ENCODE peak calls at places on chromosomes 11 and 22, in nine cellular contexts. One of them, this sample, is unnamed.

GRCh38 chr11:116199182-116199581 is 573.6 kb downstream of the BUD13 start:
- DNase-seq in ovary: no peak
- DNase-seq in stomach: no peak
- DNase-seq in upper lobe of right lung: no peak
- DNase-seq in tibial artery: no peak
- DNase-seq in CD4-positive, CD25-positive, alpha-beta regulatory T cell: no peak
- DNase-seq in brain microvascular endothelial cell: no peak
- DNase-seq in CD8-positive, alpha-beta memory T cell: no peak
- DNase-seq in body of pancreas: no peak
- DNase-seq in this sample: no peak

GRCh38 chr22:29635734-29636357 is 32.4 kb downstream of the NF2 start:
- DNase-seq in upper lobe of right lung: no peak
- DNase-seq in body of pancreas: no peak
- DNase-seq in CD8-positive, alpha-beta memory T cell: peak; percentile 9
- DNase-seq in tibial artery: no peak
- DNase-seq in ovary: no peak
- DNase-seq in brain microvascular endothelial cell: no peak
- DNase-seq in stomach: no peak
- DNase-seq in CD4-positive, CD25-positive, alpha-beta regulatory T cell: peak; percentile 38
- DNase-seq in this sample: no peak

GRCh38 chr22:31872209-31872608 is 72.1 kb upstream of the YWHAH start:
- DNase-seq in CD4-positive, CD25-positive, alpha-beta regulatory T cell: peak; percentile 6
- DNase-seq in body of pancreas: peak; percentile 35
- DNase-seq in stomach: peak; percentile 34
- DNase-seq in tibial artery: no peak
- DNase-seq in upper lobe of right lung: no peak
- DNase-seq in ovary: no peak
- DNase-seq in CD8-positive, alpha-beta memory T cell: no peak
- DNase-seq in brain microvascular endothelial cell: no peak
- DNase-seq in this sample: no peak

GRCh38 chr22:21087119-21087518 is 41.4 kb downstream of the LRRC74B start:
- DNase-seq in body of pancreas: no peak
- DNase-seq in CD8-positive, alpha-beta memory T cell: no peak
- DNase-seq in stomach: no peak
- DNase-seq in upper lobe of right lung: no peak
- DNase-seq in ovary: no peak
- DNase-seq in brain microvascular endothelial cell: no peak
- DNase-seq in CD4-positive, CD25-positive, alpha-beta regulatory T cell: no peak
- DNase-seq in tibial artery: no peak
- DNase-seq in this sample: no peak

GRCh38 chr22:17806437-17806836 is 32.2 kb upstream of the BID start:
- DNase-seq in CD4-positive, CD25-positive, alpha-beta regulatory T cell: no peak
- DNase-seq in stomach: peak; percentile 62
- DNase-seq in ovary: no peak
- DNase-seq in body of pancreas: peak; percentile 79
- DNase-seq in upper lobe of right lung: no peak
- DNase-seq in brain microvascular endothelial cell: no peak
- DNase-seq in CD8-positive, alpha-beta memory T cell: no peak
- DNase-seq in tibial artery: no peak
- DNase-seq in this sample: no peak

GRCh38 chr11:2099523-2100316 is 39.5 kb downstream of the IGF2 start:
- DNase-seq in CD8-positive, alpha-beta memory T cell: no peak
- DNase-seq in brain microvascular endothelial cell: no peak
- DNase-seq in CD4-positive, CD25-positive, alpha-beta regulatory T cell: no peak
- DNase-seq in body of pancreas: peak; percentile 71
- DNase-seq in tibial artery: no peak
- DNase-seq in stomach: peak; percentile 85
- DNase-seq in upper lobe of right lung: peak; percentile 82
- DNase-seq in ovary: no peak
- DNase-seq in this sample: no peak

GRCh38 chr22:50246242-50247175 is 1.7 kb upstream of the TUBGCP6 start:
- DNase-seq in upper lobe of right lung: no peak
- DNase-seq in CD4-positive, CD25-positive, alpha-beta regulatory T cell: no peak
- DNase-seq in body of pancreas: no peak
- DNase-seq in stomach: no peak
- DNase-seq in CD8-positive, alpha-beta memory T cell: no peak
- DNase-seq in ovary: no peak
- DNase-seq in brain microvascular endothelial cell: no peak
- DNase-seq in tibial artery: no peak
- DNase-seq in this sample: no peak

GRCh38 chr11:121841487-121842167 is 274.4 kb downstream of the BLID start:
- DNase-seq in CD4-positive, CD25-positive, alpha-beta regulatory T cell: no peak
- DNase-seq in brain microvascular endothelial cell: peak; percentile 81
- DNase-seq in ovary: no peak
- DNase-seq in body of pancreas: peak; percentile 10
- DNase-seq in CD8-positive, alpha-beta memory T cell: no peak
- DNase-seq in upper lobe of right lung: no peak
- DNase-seq in stomach: no peak
- DNase-seq in tibial artery: no peak
- DNase-seq in this sample: no peak

GRCh38 chr11:79390923-79391322 is 49.9 kb downstream of the TENM4 start:
- DNase-seq in stomach: no peak
- DNase-seq in ovary: no peak
- DNase-seq in tibial artery: no peak
- DNase-seq in body of pancreas: no peak
- DNase-seq in brain microvascular endothelial cell: no peak
- DNase-seq in CD4-positive, CD25-positive, alpha-beta regulatory T cell: no peak
- DNase-seq in upper lobe of right lung: no peak
- DNase-seq in CD8-positive, alpha-beta memory T cell: no peak
- DNase-seq in this sample: no peak

GRCh38 chr22:29359469-29359868 is 28.9 kb downstream of the AP1B1 start:
- DNase-seq in CD8-positive, alpha-beta memory T cell: no peak
- DNase-seq in brain microvascular endothelial cell: peak; percentile 53
- DNase-seq in ovary: peak; percentile 48
- DNase-seq in CD4-positive, CD25-positive, alpha-beta regulatory T cell: no peak
- DNase-seq in tibial artery: peak; percentile 32
- DNase-seq in stomach: peak; percentile 70
- DNase-seq in body of pancreas: peak; percentile 65
- DNase-seq in upper lobe of right lung: no peak
- DNase-seq in this sample: no peak

GRCh38 chr22:48055827-48056226 is 1293.4 kb downstream of the TBC1D22A start:
- DNase-seq in CD8-positive, alpha-beta memory T cell: no peak
- DNase-seq in tibial artery: no peak
- DNase-seq in brain microvascular endothelial cell: no peak
- DNase-seq in upper lobe of right lung: peak; percentile 32
- DNase-seq in body of pancreas: no peak
- DNase-seq in CD4-positive, CD25-positive, alpha-beta regulatory T cell: no peak
- DNase-seq in stomach: no peak
- DNase-seq in ovary: no peak
- DNase-seq in this sample: peak; percentile 19

GRCh38 chr11:1844221-1845094 is 5.7 kb downstream of the TNNI2 start:
- DNase-seq in brain microvascular endothelial cell: no peak
- DNase-seq in ovary: no peak
- DNase-seq in upper lobe of right lung: peak; percentile 84
- DNase-seq in tibial artery: no peak
- DNase-seq in CD4-positive, CD25-positive, alpha-beta regulatory T cell: peak; percentile 50
- DNase-seq in stomach: no peak
- DNase-seq in CD8-positive, alpha-beta memory T cell: peak; percentile 46
- DNase-seq in body of pancreas: no peak
- DNase-seq in this sample: no peak

GRCh38 chr11:114179234-114179941 is 116.8 kb upstream of the NNMT start:
- DNase-seq in CD4-positive, CD25-positive, alpha-beta regulatory T cell: no peak
- DNase-seq in tibial artery: peak; percentile 96
- DNase-seq in body of pancreas: peak; percentile 94
- DNase-seq in brain microvascular endothelial cell: peak; percentile 68
- DNase-seq in ovary: peak; percentile 89
- DNase-seq in upper lobe of right lung: peak; percentile 80
- DNase-seq in CD8-positive, alpha-beta memory T cell: no peak
- DNase-seq in stomach: peak; percentile 89
- DNase-seq in this sample: peak; percentile 95

GRCh38 chr22:48980918-48981317 is 846.8 kb downstream of the BRD1 start:
- DNase-seq in upper lobe of right lung: no peak
- DNase-seq in brain microvascular endothelial cell: no peak
- DNase-seq in body of pancreas: no peak
- DNase-seq in tibial artery: no peak
- DNase-seq in CD8-positive, alpha-beta memory T cell: no peak
- DNase-seq in ovary: no peak
- DNase-seq in stomach: no peak
- DNase-seq in CD4-positive, CD25-positive, alpha-beta regulatory T cell: no peak
- DNase-seq in this sample: no peak

GRCh38 chr22:29327089-29327764 is 11.7 kb upstream of the RASL10A start:
- DNase-seq in brain microvascular endothelial cell: no peak
- DNase-seq in CD4-positive, CD25-positive, alpha-beta regulatory T cell: no peak
- DNase-seq in body of pancreas: no peak
- DNase-seq in ovary: no peak
- DNase-seq in upper lobe of right lung: no peak
- DNase-seq in tibial artery: no peak
- DNase-seq in stomach: no peak
- DNase-seq in CD8-positive, alpha-beta memory T cell: no peak
- DNase-seq in this sample: no peak

GRCh38 chr11:124681421-124681820 is 7.7 kb downstream of the SPA17 start:
- DNase-seq in brain microvascular endothelial cell: no peak
- DNase-seq in CD8-positive, alpha-beta memory T cell: no peak
- DNase-seq in tibial artery: no peak
- DNase-seq in body of pancreas: no peak
- DNase-seq in upper lobe of right lung: no peak
- DNase-seq in stomach: no peak
- DNase-seq in ovary: no peak
- DNase-seq in CD4-positive, CD25-positive, alpha-beta regulatory T cell: no peak
- DNase-seq in this sample: no peak

GRCh38 chr11:404551-405264 is 10.1 kb downstream of the SIGIRR start:
- DNase-seq in CD4-positive, CD25-positive, alpha-beta regulatory T cell: no peak
- DNase-seq in CD8-positive, alpha-beta memory T cell: no peak
- DNase-seq in upper lobe of right lung: no peak
- DNase-seq in body of pancreas: no peak
- DNase-seq in brain microvascular endothelial cell: no peak
- DNase-seq in stomach: no peak
- DNase-seq in ovary: no peak
- DNase-seq in tibial artery: no peak
- DNase-seq in this sample: no peak

GRCh38 chr22:23402275-23403151 is 177.6 kb downstream of the IGLL1 start:
- DNase-seq in CD8-positive, alpha-beta memory T cell: peak; percentile 11
- DNase-seq in body of pancreas: peak; percentile 88
- DNase-seq in stomach: peak; percentile 75
- DNase-seq in upper lobe of right lung: peak; percentile 86
- DNase-seq in ovary: peak; percentile 87
- DNase-seq in brain microvascular endothelial cell: peak; percentile 28
- DNase-seq in tibial artery: no peak
- DNase-seq in CD4-positive, CD25-positive, alpha-beta regulatory T cell: peak; percentile 9
- DNase-seq in this sample: no peak

GRCh38 chr11:118690553-118691304 is 11.3 kb upstream of the TREH start:
- DNase-seq in upper lobe of right lung: peak; percentile 56
- DNase-seq in stomach: no peak
- DNase-seq in body of pancreas: no peak
- DNase-seq in brain microvascular endothelial cell: no peak
- DNase-seq in tibial artery: no peak
- DNase-seq in CD4-positive, CD25-positive, alpha-beta regulatory T cell: no peak
- DNase-seq in CD8-positive, alpha-beta memory T cell: no peak
- DNase-seq in ovary: no peak
- DNase-seq in this sample: no peak

GRCh38 chr11:118689503-118689851 is 10.0 kb upstream of the TREH start:
- DNase-seq in tibial artery: no peak
- DNase-seq in ovary: no peak
- DNase-seq in CD8-positive, alpha-beta memory T cell: no peak
- DNase-seq in brain microvascular endothelial cell: no peak
- DNase-seq in stomach: no peak
- DNase-seq in CD4-positive, CD25-positive, alpha-beta regulatory T cell: no peak
- DNase-seq in upper lobe of right lung: no peak
- DNase-seq in body of pancreas: no peak
- DNase-seq in this sample: no peak

GRCh38 chr11:118687906-118688305 is 8.5 kb upstream of the TREH start:
- DNase-seq in CD4-positive, CD25-positive, alpha-beta regulatory T cell: no peak
- DNase-seq in ovary: no peak
- DNase-seq in body of pancreas: no peak
- DNase-seq in CD8-positive, alpha-beta memory T cell: no peak
- DNase-seq in upper lobe of right lung: peak; percentile 49
- DNase-seq in brain microvascular endothelial cell: no peak
- DNase-seq in tibial artery: no peak
- DNase-seq in stomach: no peak
- DNase-seq in this sample: no peak

GRCh38 chr11:118688851-118689502 is 9.5 kb upstream of the TREH start:
- DNase-seq in brain microvascular endothelial cell: no peak
- DNase-seq in upper lobe of right lung: peak; percentile 67
- DNase-seq in tibial artery: no peak
- DNase-seq in CD8-positive, alpha-beta memory T cell: no peak
- DNase-seq in ovary: no peak
- DNase-seq in stomach: no peak
- DNase-seq in body of pancreas: no peak
- DNase-seq in CD4-positive, CD25-positive, alpha-beta regulatory T cell: no peak
- DNase-seq in this sample: no peak

GRCh38 chr11:118689852-118690552 is 10.6 kb upstream of the TREH start:
- DNase-seq in stomach: peak; percentile 84
- DNase-seq in CD8-positive, alpha-beta memory T cell: peak; percentile 82
- DNase-seq in tibial artery: peak; percentile 76
- DNase-seq in upper lobe of right lung: peak; percentile 99
- DNase-seq in CD4-positive, CD25-positive, alpha-beta regulatory T cell: peak; percentile 81
- DNase-seq in ovary: peak; percentile 77
- DNase-seq in brain microvascular endothelial cell: peak; percentile 55
- DNase-seq in body of pancreas: peak; percentile 96
- DNase-seq in this sample: peak; percentile 94
- H3K4me3 ChIP-seq in stomach: peak overlapping the region; percentile 42
- H3K4me3 ChIP-seq in CD8-positive, alpha-beta memory T cell: peak overlapping the region; percentile 71
- H3K4me3 ChIP-seq in tibial artery: peak overlapping the region; percentile 42
- H3K4me3 ChIP-seq in upper lobe of right lung: peak overlapping the region; percentile 42
- H3K4me3 ChIP-seq in CD4-positive, CD25-positive, alpha-beta regulatory T cell: no peak overlapping the region
- H3K4me3 ChIP-seq in ovary: peak overlapping the region; percentile 26
- H3K4me3 ChIP-seq in brain microvascular endothelial cell: peak overlapping the region; percentile 50
- H3K4me3 ChIP-seq in body of pancreas: no peak overlapping the region
- H3K4me3 ChIP-seq in this sample: peak overlapping the region; percentile 70

GRCh38 chr11:50298182-50298988 is 265.7 kb downstream of the OR4C45 start:
- DNase-seq in ovary: peak; percentile 15
- DNase-seq in upper lobe of right lung: no peak
- DNase-seq in CD4-positive, CD25-positive, alpha-beta regulatory T cell: no peak
- DNase-seq in stomach: no peak
- DNase-seq in tibial artery: no peak
- DNase-seq in CD8-positive, alpha-beta memory T cell: no peak
- DNase-seq in body of pancreas: no peak
- DNase-seq in brain microvascular endothelial cell: no peak
- DNase-seq in this sample: no peak
- H3K27ac ChIP-seq in ovary: no peak overlapping the region
- H3K27ac ChIP-seq in upper lobe of right lung: no peak overlapping the region
- H3K27ac ChIP-seq in CD4-positive, CD25-positive, alpha-beta regulatory T cell: no peak overlapping the region
- H3K27ac ChIP-seq in stomach: no peak overlapping the region
- H3K27ac ChIP-seq in tibial artery: no peak overlapping the region
- H3K27ac ChIP-seq in CD8-positive, alpha-beta memory T cell: no peak overlapping the region
- H3K27ac ChIP-seq in body of pancreas: no peak overlapping the region
- H3K27ac ChIP-seq in brain microvascular endothelial cell: no peak overlapping the region
- H3K27ac ChIP-seq in this sample: no peak overlapping the region

DNA sequence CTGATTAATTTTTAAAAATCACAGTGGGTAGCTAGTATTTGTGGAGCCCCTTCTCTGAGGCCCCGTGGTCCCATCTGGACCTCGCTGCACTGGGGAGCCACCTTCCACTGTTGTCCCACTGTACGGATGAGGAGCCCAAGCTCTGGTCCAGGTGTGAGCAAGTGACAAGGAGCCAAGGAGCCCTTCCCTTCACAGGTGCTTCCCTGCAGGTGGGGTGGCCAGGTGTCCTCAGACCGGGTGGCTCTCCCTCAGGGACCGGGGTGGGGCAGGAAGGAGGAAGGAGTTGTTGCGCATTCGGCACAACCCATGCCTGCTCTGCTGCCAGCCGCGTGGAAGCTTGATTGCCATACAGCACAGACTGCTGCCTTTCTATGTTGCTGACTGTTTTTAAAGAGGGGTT is 10.4 kb upstream of the SEPTIN5 start:
- DNase-seq in body of pancreas: no peak
- DNase-seq in brain microvascular endothelial cell: no peak
- DNase-seq in stomach: no peak
- DNase-seq in tibial artery: peak; percentile 17
- DNase-seq in ovary: no peak
- DNase-seq in CD4-positive, CD25-positive, alpha-beta regulatory T cell: no peak
- DNase-seq in CD8-positive, alpha-beta memory T cell: no peak
- DNase-seq in upper lobe of right lung: peak; percentile 44
- DNase-seq in this sample: no peak
- H3K4me3 ChIP-seq in body of pancreas: no peak overlapping the region
- H3K4me3 ChIP-seq in brain microvascular endothelial cell: no peak overlapping the region
- H3K4me3 ChIP-seq in stomach: no peak overlapping the region
- H3K4me3 ChIP-seq in tibial artery: no peak overlapping the region
- H3K4me3 ChIP-seq in ovary: no peak overlapping the region
- H3K4me3 ChIP-seq in CD4-positive, CD25-positive, alpha-beta regulatory T cell: no peak overlapping the region
- H3K4me3 ChIP-seq in CD8-positive, alpha-beta memory T cell: no peak overlapping the region
- H3K4me3 ChIP-seq in upper lobe of right lung: no peak overlapping the region
- H3K4me3 ChIP-seq in this sample: no peak overlapping the region

GRCh38 chr11:120302001-120302805 is 22.9 kb upstream of the TLCD5 start:
- DNase-seq in tibial artery: no peak
- DNase-seq in brain microvascular endothelial cell: no peak
- DNase-seq in upper lobe of right lung: peak; percentile 89
- DNase-seq in ovary: no peak
- DNase-seq in stomach: peak; percentile 86
- DNase-seq in CD8-positive, alpha-beta memory T cell: no peak
- DNase-seq in CD4-positive, CD25-positive, alpha-beta regulatory T cell: no peak
- DNase-seq in body of pancreas: peak; percentile 80
- DNase-seq in this sample: no peak
- H3K27ac ChIP-seq in tibial artery: no peak overlapping the region
- H3K27ac ChIP-seq in brain microvascular endothelial cell: no peak overlapping the region
- H3K27ac ChIP-seq in upper lobe of right lung: no peak overlapping the region
- H3K27ac ChIP-seq in ovary: no peak overlapping the region
- H3K27ac ChIP-seq in stomach: peak overlapping the region; percentile 64
- H3K27ac ChIP-seq in CD8-positive, alpha-beta memory T cell: no peak overlapping the region
- H3K27ac ChIP-seq in CD4-positive, CD25-positive, alpha-beta regulatory T cell: no peak overlapping the region
- H3K27ac ChIP-seq in body of pancreas: peak overlapping the region; percentile 47
- H3K27ac ChIP-seq in this sample: no peak overlapping the region

This sample was measured in coronary artery.